ENCODE peak calls at places on chromosomes 3 and 15, in nine cellular contexts. E is WERI-Rb-1, P is stomach, U is hepatocyte, S is lower leg skin, T is foreskin fibroblast, L is endodermal cell, F is fibroblast of lung, Q is lower lobe of right lung. H is an unnamed sample.

GRCh38 chr15:99326235-99326634 is 75.0 kb downstream of the LRRC28 start:
- DNase-seq in T (no peak), S (peak; percentile 56), Q (no peak), F (no peak), U (peak; percentile 14), E (no peak), P (no peak), L (no peak), H (no peak)

GRCh38 chr3:136457793-136458192 is 207.7 kb downstream of the PCCB start:
- DNase-seq in U (no peak), Q (no peak), P (no peak), F (no peak), S (no peak), T (no peak), E (no peak), L (no peak), H (no peak)

GRCh38 chr15:38698215-38698614 is 133.6 kb upstream of the RASGRP1 start:
- DNase-seq in T (no peak), Q (no peak), F (no peak), E (no peak), L (no peak), P (no peak), U (no peak), S (no peak), H (no peak)

GRCh38 chr3:180036678-180037455 is at the start of gene PEX5L:
- DNase-seq in U (peak; percentile 80), E (peak; percentile 88), S (no peak), F (peak; percentile 24), L (peak; percentile 95), T (peak; percentile 42), P (peak; percentile 44), Q (peak; percentile 57), H (peak; percentile 13)

GRCh38 chr15:89419370-89419984 is 76.9 kb downstream of the RHCG start:
- DNase-seq in S (no peak), P (no peak), Q (no peak), T (peak; percentile 67), E (no peak), F (peak; percentile 31), L (peak; percentile 96), U (peak; percentile 80), H (peak; percentile 27)

GRCh38 chr15:66112388-66112787 is 141.2 kb downstream of the MEGF11 start:
- DNase-seq in U (no peak), F (no peak), Q (no peak), T (no peak), P (no peak), S (no peak), E (no peak), L (no peak), H (no peak)

GRCh38 chr3:132008841-132009638 is 25.8 kb downstream of the CPNE4 start:
- DNase-seq in F (no peak), U (no peak), E (no peak), P (no peak), S (no peak), Q (no peak), T (peak; percentile 61), L (no peak), H (no peak)

GRCh38 chr15:62889734-62890505 is 152.6 kb upstream of the TPM1 start:
- DNase-seq in F (peak; percentile 59), L (no peak), S (peak; percentile 64), Q (no peak), U (no peak), P (no peak), E (no peak), T (peak; percentile 82), H (peak; percentile 53)

GRCh38 chr3:105094588-105094987 is 272.1 kb upstream of the ALCAM start:
- DNase-seq in L (no peak), P (no peak), Q (no peak), U (no peak), S (no peak), F (no peak), T (no peak), E (no peak), H (no peak)

GRCh38 chr3:194715022-194715800 is 29.5 kb downstream of the FAM43A start:
- DNase-seq in F (no peak), Q (no peak), S (no peak), T (no peak), U (no peak), L (no peak), P (no peak), E (no peak), H (no peak)

GRCh38 chr3:184354121-184354728 is 7.2 kb downstream of the CLCN2 start:
- DNase-seq in L (peak; percentile 90), T (peak; percentile 60), E (peak; percentile 78), S (no peak), U (peak; percentile 66), P (peak; percentile 58), F (peak; percentile 35), Q (peak; percentile 69), H (peak; percentile 47)

GRCh38 chr15:78427985-78428384 is 10.0 kb upstream of the IREB2 start:
- DNase-seq in P (no peak), L (no peak), T (no peak), Q (no peak), F (no peak), E (no peak), U (no peak), S (no peak), H (no peak)

GRCh38 chr3:99645277-99646106 is 7.1 kb downstream of the COL8A1 start:
- DNase-seq in F (peak; percentile 85), U (no peak), S (no peak), E (peak; percentile 32), T (peak; percentile 79), P (no peak), L (peak; percentile 72), Q (no peak), H (no peak)
- H3K4me3 ChIP-seq in F (no peak overlapping the region), U (no peak overlapping the region), S (no peak overlapping the region), E (no peak overlapping the region), T (no peak overlapping the region), P (no peak overlapping the region), L (no peak overlapping the region), Q (no peak overlapping the region), H (no peak overlapping the region)

GRCh38 chr3:40046149-40046548 is 236.7 kb downstream of the MYRIP start:
- DNase-seq in F (no peak), L (no peak), T (no peak), S (no peak), P (no peak), E (no peak), Q (no peak), U (no peak), H (no peak)
- H3K4me3 ChIP-seq in F (no peak overlapping the region), L (no peak overlapping the region), T (no peak overlapping the region), S (no peak overlapping the region), P (no peak overlapping the region), E (no peak overlapping the region), Q (no peak overlapping the region), U (no peak overlapping the region), H (no peak overlapping the region)

GRCh38 chr3:52528596-52529375 is 4.9 kb downstream of the NT5DC2 start:
- DNase-seq in T (no peak), P (no peak), U (no peak), F (no peak), L (peak; percentile 45), E (peak; percentile 11), Q (no peak), S (no peak), H (no peak)

GRCh38 chr3:52527732-52528595 is 5.7 kb downstream of the NT5DC2 start:
- DNase-seq in U (no peak), E (peak; percentile 2), T (no peak), P (no peak), L (peak; percentile 31), F (no peak), S (no peak), Q (no peak), H (peak; percentile 15)

GRCh38 chr3:52530918-52531635 is 2.6 kb downstream of the NT5DC2 start:
- DNase-seq in U (no peak), Q (no peak), T (peak; percentile 30), F (no peak), S (peak; percentile 13), E (no peak), L (no peak), P (peak; percentile 19), H (no peak)

GRCh38 chr3:52531636-52532516 is 1.8 kb downstream of the NT5DC2 start:
- DNase-seq in L (no peak), P (peak; percentile 25), U (no peak), E (no peak), S (peak; percentile 18), T (no peak), F (no peak), Q (no peak), H (peak; percentile 17)

DNA sequence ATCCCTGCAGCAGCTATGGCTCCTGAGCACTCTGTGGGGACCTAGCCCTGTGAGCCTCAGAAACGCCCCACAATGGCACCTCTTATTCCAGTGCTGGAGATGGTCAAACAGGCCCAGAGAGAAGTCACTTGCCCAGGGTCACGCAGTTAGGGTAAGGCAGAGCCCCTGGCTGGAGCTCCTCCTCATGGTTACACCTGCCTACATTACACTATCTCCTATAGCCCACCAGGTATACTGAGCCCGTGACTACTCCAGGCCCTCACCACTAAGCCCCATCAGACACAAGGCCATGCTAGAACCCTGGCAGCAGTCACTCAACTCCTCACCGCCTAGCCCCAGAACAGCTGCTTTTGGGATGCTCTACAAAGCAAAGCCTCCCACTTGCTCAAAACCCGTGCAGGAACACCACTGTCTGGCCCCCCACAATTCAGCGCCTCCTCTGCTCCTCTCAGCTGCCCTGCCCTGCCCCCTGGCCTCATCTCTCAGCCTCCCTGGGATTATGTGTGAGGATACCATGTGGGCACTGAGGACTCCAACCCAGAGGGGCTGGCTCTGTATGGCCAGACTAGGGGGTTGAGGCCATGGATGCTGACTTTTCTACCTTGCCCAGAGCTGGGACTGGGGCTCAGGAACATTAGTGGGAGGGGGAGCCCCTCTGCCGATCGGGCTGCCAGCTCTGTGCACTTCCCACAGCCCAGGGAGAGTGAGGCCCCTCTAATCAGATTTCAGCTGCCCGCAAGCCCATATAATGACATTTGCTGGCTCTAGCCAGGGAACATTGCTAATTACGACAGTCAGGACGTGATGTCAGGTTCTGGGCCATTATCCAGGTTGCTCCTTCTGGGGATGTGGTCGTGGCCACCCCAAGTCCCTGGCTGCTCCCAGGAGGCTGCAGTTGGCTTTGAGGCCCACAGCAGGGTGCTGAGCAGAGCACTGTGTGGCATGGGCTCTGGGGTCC is 4.0 kb downstream of the NT5DC2 start:
- DNase-seq in E (no peak), L (peak; percentile 31), S (no peak), T (peak; percentile 74), F (peak; percentile 89), Q (no peak), U (no peak), P (peak; percentile 23), H (peak; percentile 43)
- H3K4me3 ChIP-seq in E (no peak overlapping the region), L (no peak overlapping the region), S (no peak overlapping the region), T (no peak overlapping the region), F (no peak overlapping the region), Q (no peak overlapping the region), U (no peak overlapping the region), P (no peak overlapping the region), H (no peak overlapping the region)

DNA sequence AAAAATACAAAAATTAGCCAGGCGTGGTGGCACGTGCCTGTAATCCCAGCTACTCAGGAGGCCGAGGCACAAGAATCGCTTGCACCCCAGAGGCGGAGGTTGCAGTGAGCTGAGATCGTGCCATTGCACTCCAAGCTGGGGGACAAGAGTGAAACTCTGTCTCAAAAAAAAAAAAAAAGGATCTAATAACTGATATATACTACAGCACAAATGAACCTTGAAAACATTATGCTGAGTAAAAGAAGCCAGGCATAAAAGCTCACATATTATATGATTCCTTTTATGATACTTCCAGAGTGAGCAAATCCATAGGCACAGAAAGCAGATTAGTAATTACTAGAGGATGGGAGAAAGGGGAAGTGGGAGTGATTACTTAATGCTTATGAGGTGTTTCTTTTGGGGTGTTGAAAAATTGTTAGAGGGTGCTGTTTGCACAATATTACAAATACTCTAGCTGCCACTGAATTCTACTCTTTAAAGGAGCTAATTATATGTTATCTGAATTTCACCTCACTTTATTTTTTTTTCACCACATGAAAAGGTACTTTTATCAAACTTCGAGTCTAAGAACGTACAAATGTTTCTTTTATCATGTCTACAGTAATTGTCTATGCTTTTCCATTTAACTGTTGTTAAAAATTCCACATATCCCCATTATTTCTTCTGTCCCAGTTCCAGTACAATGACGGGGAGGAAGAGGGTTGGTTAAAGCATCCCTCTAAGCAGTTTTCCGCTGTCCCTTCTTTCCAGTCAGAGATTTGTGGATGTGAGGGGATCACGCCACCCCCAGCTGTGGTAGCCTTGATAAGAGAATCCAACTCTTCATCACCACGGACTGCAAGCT is 77.7 kb upstream of the FAM174B start:
- DNase-seq in P (no peak), T (no peak), Q (no peak), F (no peak), L (no peak), U (no peak), S (no peak), E (no peak), H (no peak)
- H3K4me3 ChIP-seq in P (peak overlapping the region; percentile 49), T (peak overlapping the region; percentile 39), Q (peak overlapping the region; percentile 50), F (peak overlapping the region; percentile 62), L (peak overlapping the region; percentile 4), U (peak overlapping the region; percentile 16), S (no peak overlapping the region), E (no peak overlapping the region), H (no peak overlapping the region)